ENCODE peak calls at places on chromosome 19, in seven cellular contexts. One of them, this sample, is unnamed.

GRCh38 chr19:10228925-10229324 is 2.2 kb downstream of the S1PR2 start:
- DNase-seq in tibial artery: no peak
- DNase-seq in neural progenitor cell: peak; percentile 67
- DNase-seq in effector memory CD4-positive, alpha-beta T cell: no peak
- DNase-seq in CD4-positive, CD25-positive, alpha-beta regulatory T cell: peak; percentile 68
- DNase-seq in aorta: no peak
- DNase-seq in suprapubic skin: no peak
- DNase-seq in this sample: no peak

GRCh38 chr19:55465460-55466245 is 1.1 kb upstream of the C19orf85 start:
- DNase-seq in tibial artery: no peak
- DNase-seq in neural progenitor cell: no peak
- DNase-seq in effector memory CD4-positive, alpha-beta T cell: no peak
- DNase-seq in CD4-positive, CD25-positive, alpha-beta regulatory T cell: no peak
- DNase-seq in aorta: no peak
- DNase-seq in suprapubic skin: no peak
- DNase-seq in this sample: no peak

GRCh38 chr19:7744871-7745270 is 2.5 kb downstream of the CD209 start:
- DNase-seq in tibial artery: no peak
- DNase-seq in neural progenitor cell: no peak
- DNase-seq in effector memory CD4-positive, alpha-beta T cell: no peak
- DNase-seq in CD4-positive, CD25-positive, alpha-beta regulatory T cell: no peak
- DNase-seq in aorta: no peak
- DNase-seq in suprapubic skin: no peak
- DNase-seq in this sample: no peak

GRCh38 chr19:16330368-16330801 is 5.8 kb downstream of the KLF2 start:
- DNase-seq in tibial artery: peak; percentile 82
- DNase-seq in neural progenitor cell: no peak
- DNase-seq in effector memory CD4-positive, alpha-beta T cell: peak; percentile 94
- DNase-seq in CD4-positive, CD25-positive, alpha-beta regulatory T cell: peak; percentile 99
- DNase-seq in aorta: peak; percentile 94
- DNase-seq in suprapubic skin: peak; percentile 91
- DNase-seq in this sample: peak; percentile 94

GRCh38 chr19:47492137-47492533 is 8.1 kb upstream of the KPTN start:
- DNase-seq in tibial artery: no peak
- DNase-seq in neural progenitor cell: no peak
- DNase-seq in effector memory CD4-positive, alpha-beta T cell: no peak
- DNase-seq in CD4-positive, CD25-positive, alpha-beta regulatory T cell: no peak
- DNase-seq in aorta: no peak
- DNase-seq in suprapubic skin: no peak
- DNase-seq in this sample: no peak

GRCh38 chr19:58170860-58171259 is 12.0 kb upstream of the ZNF274 start:
- DNase-seq in tibial artery: no peak
- DNase-seq in neural progenitor cell: no peak
- DNase-seq in effector memory CD4-positive, alpha-beta T cell: no peak
- DNase-seq in CD4-positive, CD25-positive, alpha-beta regulatory T cell: no peak
- DNase-seq in aorta: no peak
- DNase-seq in suprapubic skin: no peak
- DNase-seq in this sample: no peak

GRCh38 chr19:5889288-5889971 is 14.2 kb downstream of the NDUFA11 start:
- DNase-seq in tibial artery: no peak
- DNase-seq in neural progenitor cell: no peak
- DNase-seq in effector memory CD4-positive, alpha-beta T cell: no peak
- DNase-seq in CD4-positive, CD25-positive, alpha-beta regulatory T cell: no peak
- DNase-seq in aorta: no peak
- DNase-seq in suprapubic skin: no peak
- DNase-seq in this sample: no peak

GRCh38 chr19:42683917-42684513 is 56.3 kb downstream of the PSG3 start:
- DNase-seq in tibial artery: no peak
- DNase-seq in neural progenitor cell: peak; percentile 11
- DNase-seq in effector memory CD4-positive, alpha-beta T cell: no peak
- DNase-seq in CD4-positive, CD25-positive, alpha-beta regulatory T cell: peak; percentile 42
- DNase-seq in aorta: no peak
- DNase-seq in suprapubic skin: no peak
- DNase-seq in this sample: no peak

GRCh38 chr19:51123381-51124186 is 1.1 kb upstream of the SIGLEC9 start:
- DNase-seq in tibial artery: no peak
- DNase-seq in neural progenitor cell: no peak
- DNase-seq in effector memory CD4-positive, alpha-beta T cell: peak; percentile 14
- DNase-seq in CD4-positive, CD25-positive, alpha-beta regulatory T cell: peak; percentile 94
- DNase-seq in aorta: no peak
- DNase-seq in suprapubic skin: no peak
- DNase-seq in this sample: no peak

GRCh38 chr19:10567696-10568443 is 909 bp downstream of the CDKN2D start:
- DNase-seq in tibial artery: no peak
- DNase-seq in neural progenitor cell: no peak
- DNase-seq in effector memory CD4-positive, alpha-beta T cell: peak; percentile 17
- DNase-seq in CD4-positive, CD25-positive, alpha-beta regulatory T cell: no peak
- DNase-seq in aorta: no peak
- DNase-seq in suprapubic skin: no peak
- DNase-seq in this sample: peak; percentile 73

GRCh38 chr19:46076951-46077814 is 36.4 kb upstream of the IGFL4 start:
- DNase-seq in tibial artery: no peak
- DNase-seq in neural progenitor cell: peak; percentile 94
- DNase-seq in effector memory CD4-positive, alpha-beta T cell: no peak
- DNase-seq in CD4-positive, CD25-positive, alpha-beta regulatory T cell: peak; percentile 44
- DNase-seq in aorta: no peak
- DNase-seq in suprapubic skin: peak; percentile 75
- DNase-seq in this sample: no peak

GRCh38 chr19:10776900-10777650 is 58.9 kb downstream of the TMED1 start:
- DNase-seq in tibial artery: no peak
- DNase-seq in neural progenitor cell: no peak
- DNase-seq in effector memory CD4-positive, alpha-beta T cell: no peak
- DNase-seq in CD4-positive, CD25-positive, alpha-beta regulatory T cell: peak; percentile 25
- DNase-seq in aorta: no peak
- DNase-seq in suprapubic skin: no peak
- DNase-seq in this sample: no peak

GRCh38 chr19:23071087-23071511 is 45.7 kb upstream of the ZNF730 start:
- DNase-seq in tibial artery: no peak
- DNase-seq in neural progenitor cell: no peak
- DNase-seq in effector memory CD4-positive, alpha-beta T cell: no peak
- DNase-seq in CD4-positive, CD25-positive, alpha-beta regulatory T cell: no peak
- DNase-seq in aorta: no peak
- DNase-seq in suprapubic skin: no peak
- DNase-seq in this sample: no peak

GRCh38 chr19:1566392-1567115 is 1.6 kb downstream of the MEX3D start:
- DNase-seq in tibial artery: peak; percentile 77
- DNase-seq in neural progenitor cell: peak; percentile 94
- DNase-seq in effector memory CD4-positive, alpha-beta T cell: no peak
- DNase-seq in CD4-positive, CD25-positive, alpha-beta regulatory T cell: no peak
- DNase-seq in aorta: peak; percentile 87
- DNase-seq in suprapubic skin: peak; percentile 76
- DNase-seq in this sample: peak; percentile 82

GRCh38 chr19:7916137-7916907 is 1.7 kb downstream of the TGFBR3L start:
- DNase-seq in tibial artery: no peak
- DNase-seq in neural progenitor cell: peak; percentile 74
- DNase-seq in effector memory CD4-positive, alpha-beta T cell: peak; percentile 53
- DNase-seq in CD4-positive, CD25-positive, alpha-beta regulatory T cell: peak; percentile 49
- DNase-seq in aorta: peak; percentile 82
- DNase-seq in suprapubic skin: peak; percentile 71
- DNase-seq in this sample: no peak

DNA sequence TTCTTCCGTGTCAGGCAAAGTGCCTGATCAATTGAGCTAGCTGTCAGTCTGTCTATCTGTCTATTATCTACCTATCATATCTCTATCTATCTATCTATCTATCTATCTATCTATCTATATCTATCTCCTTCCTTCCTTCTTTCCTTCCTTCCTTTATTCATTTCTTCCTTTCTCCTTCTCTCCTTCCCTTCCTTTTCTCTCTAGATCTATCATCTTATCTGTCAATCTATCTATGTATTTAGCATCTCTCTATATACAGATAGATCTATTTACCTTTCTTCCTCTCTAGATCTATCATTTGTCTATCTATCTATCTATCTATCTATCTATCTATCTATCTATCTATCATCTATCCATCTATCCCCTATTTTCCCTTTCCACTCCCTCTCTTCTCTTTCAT is 5.9 kb upstream of the ZNF536 start:
- DNase-seq in tibial artery: no peak
- DNase-seq in neural progenitor cell: no peak
- DNase-seq in effector memory CD4-positive, alpha-beta T cell: no peak
- DNase-seq in CD4-positive, CD25-positive, alpha-beta regulatory T cell: no peak
- DNase-seq in aorta: no peak
- DNase-seq in suprapubic skin: no peak
- DNase-seq in this sample: no peak
- H3K27ac ChIP-seq in tibial artery: no peak overlapping the region
- H3K27ac ChIP-seq in neural progenitor cell: no peak overlapping the region
- H3K27ac ChIP-seq in effector memory CD4-positive, alpha-beta T cell: no peak overlapping the region
- H3K27ac ChIP-seq in CD4-positive, CD25-positive, alpha-beta regulatory T cell: no peak overlapping the region
- H3K27ac ChIP-seq in aorta: no peak overlapping the region
- H3K27ac ChIP-seq in suprapubic skin: no peak overlapping the region
- H3K27ac ChIP-seq in this sample: no peak overlapping the region

GRCh38 chr19:3474015-3474414 is 6.3 kb downstream of the SMIM24 start:
- DNase-seq in tibial artery: no peak
- DNase-seq in neural progenitor cell: no peak
- DNase-seq in effector memory CD4-positive, alpha-beta T cell: no peak
- DNase-seq in CD4-positive, CD25-positive, alpha-beta regulatory T cell: no peak
- DNase-seq in aorta: no peak
- DNase-seq in suprapubic skin: no peak
- DNase-seq in this sample: no peak
- H3K4me3 ChIP-seq in tibial artery: no peak overlapping the region
- H3K4me3 ChIP-seq in neural progenitor cell: no peak overlapping the region
- H3K4me3 ChIP-seq in effector memory CD4-positive, alpha-beta T cell: no peak overlapping the region
- H3K4me3 ChIP-seq in CD4-positive, CD25-positive, alpha-beta regulatory T cell: no peak overlapping the region
- H3K4me3 ChIP-seq in aorta: no peak overlapping the region
- H3K4me3 ChIP-seq in suprapubic skin: no peak overlapping the region
- H3K4me3 ChIP-seq in this sample: no peak overlapping the region

GRCh38 chr19:53538378-53539109 is 599 bp downstream of the ZNF331 start:
- DNase-seq in tibial artery: no peak
- DNase-seq in neural progenitor cell: peak; percentile 11
- DNase-seq in effector memory CD4-positive, alpha-beta T cell: no peak
- DNase-seq in CD4-positive, CD25-positive, alpha-beta regulatory T cell: peak; percentile 17
- DNase-seq in aorta: no peak
- DNase-seq in suprapubic skin: no peak
- DNase-seq in this sample: no peak

GRCh38 chr19:53540091-53540490 is 2.1 kb downstream of the ZNF331 start:
- DNase-seq in tibial artery: no peak
- DNase-seq in neural progenitor cell: no peak
- DNase-seq in effector memory CD4-positive, alpha-beta T cell: no peak
- DNase-seq in CD4-positive, CD25-positive, alpha-beta regulatory T cell: no peak
- DNase-seq in aorta: no peak
- DNase-seq in suprapubic skin: no peak
- DNase-seq in this sample: no peak

GRCh38 chr19:53545271-53546065 is 7.5 kb downstream of the ZNF331 start:
- DNase-seq in tibial artery: no peak
- DNase-seq in neural progenitor cell: no peak
- DNase-seq in effector memory CD4-positive, alpha-beta T cell: no peak
- DNase-seq in CD4-positive, CD25-positive, alpha-beta regulatory T cell: no peak
- DNase-seq in aorta: no peak
- DNase-seq in suprapubic skin: no peak
- DNase-seq in this sample: no peak

GRCh38 chr19:53537523-53538377 is at the start of gene ZNF331:
- DNase-seq in tibial artery: peak; percentile 93
- DNase-seq in neural progenitor cell: peak; percentile 75
- DNase-seq in effector memory CD4-positive, alpha-beta T cell: peak; percentile 89
- DNase-seq in CD4-positive, CD25-positive, alpha-beta regulatory T cell: peak; percentile 89
- DNase-seq in aorta: peak; percentile 95
- DNase-seq in suprapubic skin: peak; percentile 90
- DNase-seq in this sample: peak; percentile 92

GRCh38 chr19:53541971-53542370 is 4.0 kb downstream of the ZNF331 start:
- DNase-seq in tibial artery: no peak
- DNase-seq in neural progenitor cell: no peak
- DNase-seq in effector memory CD4-positive, alpha-beta T cell: no peak
- DNase-seq in CD4-positive, CD25-positive, alpha-beta regulatory T cell: no peak
- DNase-seq in aorta: no peak
- DNase-seq in suprapubic skin: no peak
- DNase-seq in this sample: no peak
- H3K27ac ChIP-seq in tibial artery: no peak overlapping the region
- H3K27ac ChIP-seq in neural progenitor cell: no peak overlapping the region
- H3K27ac ChIP-seq in effector memory CD4-positive, alpha-beta T cell: no peak overlapping the region
- H3K27ac ChIP-seq in CD4-positive, CD25-positive, alpha-beta regulatory T cell: no peak overlapping the region
- H3K27ac ChIP-seq in aorta: no peak overlapping the region
- H3K27ac ChIP-seq in suprapubic skin: no peak overlapping the region
- H3K27ac ChIP-seq in this sample: no peak overlapping the region

DNA sequence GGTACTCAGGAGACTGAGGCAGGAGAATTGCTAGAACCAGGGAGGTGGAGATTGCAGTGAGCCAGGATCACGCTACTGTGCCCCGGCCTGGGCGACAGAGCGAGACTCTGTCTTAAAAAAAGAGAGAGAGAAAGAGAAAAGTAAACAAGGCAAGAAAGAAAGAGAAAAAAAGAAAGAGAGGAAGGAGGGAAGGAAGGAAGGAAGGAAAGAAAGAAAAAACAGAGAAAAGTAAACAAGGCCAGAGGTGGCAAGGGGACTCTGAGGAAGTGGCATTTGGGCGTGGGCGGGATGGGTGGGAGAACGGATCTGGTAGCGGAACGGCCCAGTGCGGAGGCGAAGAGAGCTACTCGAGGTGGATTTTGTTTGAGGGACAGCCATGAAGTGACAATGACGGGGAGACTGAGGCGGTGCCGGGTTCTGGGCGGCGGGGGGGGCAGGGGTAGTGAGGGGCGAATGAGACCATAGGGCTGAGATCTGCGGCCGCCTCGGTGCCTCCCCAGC is 7.4 kb upstream of the ARRDC2 start:
- DNase-seq in tibial artery: no peak
- DNase-seq in neural progenitor cell: peak; percentile 29
- DNase-seq in effector memory CD4-positive, alpha-beta T cell: no peak
- DNase-seq in CD4-positive, CD25-positive, alpha-beta regulatory T cell: no peak
- DNase-seq in aorta: no peak
- DNase-seq in suprapubic skin: no peak
- DNase-seq in this sample: no peak
- H3K4me3 ChIP-seq in tibial artery: peak overlapping the region; percentile 88
- H3K4me3 ChIP-seq in neural progenitor cell: peak overlapping the region; percentile 48
- H3K4me3 ChIP-seq in effector memory CD4-positive, alpha-beta T cell: no peak overlapping the region
- H3K4me3 ChIP-seq in CD4-positive, CD25-positive, alpha-beta regulatory T cell: peak overlapping the region; percentile 70
- H3K4me3 ChIP-seq in aorta: no peak overlapping the region
- H3K4me3 ChIP-seq in suprapubic skin: peak overlapping the region; percentile 68
- H3K4me3 ChIP-seq in this sample: peak overlapping the region; percentile 95

GRCh38 chr19:2763687-2764086 is 19.4 kb downstream of the SGTA start:
- DNase-seq in tibial artery: no peak
- DNase-seq in neural progenitor cell: no peak
- DNase-seq in effector memory CD4-positive, alpha-beta T cell: no peak
- DNase-seq in CD4-positive, CD25-positive, alpha-beta regulatory T cell: no peak
- DNase-seq in aorta: no peak
- DNase-seq in suprapubic skin: no peak
- DNase-seq in this sample: no peak

GRCh38 chr19:2761309-2761677 is 21.5 kb upstream of the SLC39A3 start:
- DNase-seq in tibial artery: no peak
- DNase-seq in neural progenitor cell: no peak
- DNase-seq in effector memory CD4-positive, alpha-beta T cell: no peak
- DNase-seq in CD4-positive, CD25-positive, alpha-beta regulatory T cell: no peak
- DNase-seq in aorta: no peak
- DNase-seq in suprapubic skin: no peak
- DNase-seq in this sample: no peak

GRCh38 chr19:2759965-2760364 is 20.1 kb upstream of the SLC39A3 start:
- DNase-seq in tibial artery: no peak
- DNase-seq in neural progenitor cell: no peak
- DNase-seq in effector memory CD4-positive, alpha-beta T cell: no peak
- DNase-seq in CD4-positive, CD25-positive, alpha-beta regulatory T cell: no peak
- DNase-seq in aorta: no peak
- DNase-seq in suprapubic skin: no peak
- DNase-seq in this sample: no peak

GRCh38 chr19:2762783-2763496 is 20.1 kb downstream of the SGTA start:
- DNase-seq in tibial artery: no peak
- DNase-seq in neural progenitor cell: no peak
- DNase-seq in effector memory CD4-positive, alpha-beta T cell: no peak
- DNase-seq in CD4-positive, CD25-positive, alpha-beta regulatory T cell: no peak
- DNase-seq in aorta: no peak
- DNase-seq in suprapubic skin: no peak
- DNase-seq in this sample: no peak

GRCh38 chr19:2761876-2762782 is 20.9 kb downstream of the SGTA start:
- DNase-seq in tibial artery: no peak
- DNase-seq in neural progenitor cell: no peak
- DNase-seq in effector memory CD4-positive, alpha-beta T cell: no peak
- DNase-seq in CD4-positive, CD25-positive, alpha-beta regulatory T cell: no peak
- DNase-seq in aorta: no peak
- DNase-seq in suprapubic skin: no peak
- DNase-seq in this sample: no peak
- H3K27ac ChIP-seq in tibial artery: no peak overlapping the region
- H3K27ac ChIP-seq in neural progenitor cell: no peak overlapping the region
- H3K27ac ChIP-seq in effector memory CD4-positive, alpha-beta T cell: no peak overlapping the region
- H3K27ac ChIP-seq in CD4-positive, CD25-positive, alpha-beta regulatory T cell: no peak overlapping the region
- H3K27ac ChIP-seq in aorta: no peak overlapping the region
- H3K27ac ChIP-seq in suprapubic skin: no peak overlapping the region
- H3K27ac ChIP-seq in this sample: no peak overlapping the region

GRCh38 chr19:35140898-35141626 is 2.0 kb upstream of the FXYD7 start:
- DNase-seq in tibial artery: peak; percentile 97
- DNase-seq in neural progenitor cell: peak; percentile 96
- DNase-seq in effector memory CD4-positive, alpha-beta T cell: peak; percentile 95
- DNase-seq in CD4-positive, CD25-positive, alpha-beta regulatory T cell: peak; percentile 92
- DNase-seq in aorta: peak; percentile 99
- DNase-seq in suprapubic skin: peak; percentile 97
- DNase-seq in this sample: peak; percentile 97
- H3K4me3 ChIP-seq in tibial artery: peak overlapping the region; percentile 66
- H3K4me3 ChIP-seq in neural progenitor cell: peak overlapping the region; percentile 13
- H3K4me3 ChIP-seq in effector memory CD4-positive, alpha-beta T cell: peak overlapping the region; percentile 53
- H3K4me3 ChIP-seq in CD4-positive, CD25-positive, alpha-beta regulatory T cell: peak overlapping the region; percentile 64
- H3K4me3 ChIP-seq in aorta: no peak overlapping the region
- H3K4me3 ChIP-seq in suprapubic skin: peak overlapping the region; percentile 44
- H3K4me3 ChIP-seq in this sample: peak overlapping the region; percentile 69

This sample was measured in coronary artery.